ENCODE peak calls at places on chromosomes 16 and 17, in eight cellular contexts. One of them, this sample, is unnamed. For H3K36me3, the result is how much of the 10 kb centered on the place peaks cover.

GRCh38 chr17:57875109-57876022 is 25.5 kb upstream of the MRPS23 start:
- DNase-seq in CD8-positive, alpha-beta memory T cell: no peak
- DNase-seq in left ventricle myocardium inferior: peak
- DNase-seq in left lung: peak
- DNase-seq in fibroblast of lung: peak
- DNase-seq in tibial artery: peak
- DNase-seq in transverse colon: peak
- DNase-seq in kidney epithelial cell: peak
- DNase-seq in this sample: no peak

GRCh38 chr17:73359987-73360410 is 48.2 kb upstream of the CDC42EP4 start:
- DNase-seq in CD8-positive, alpha-beta memory T cell: no peak
- DNase-seq in left ventricle myocardium inferior: peak
- DNase-seq in left lung: peak
- DNase-seq in fibroblast of lung: no peak
- DNase-seq in tibial artery: no peak
- DNase-seq in transverse colon: peak
- DNase-seq in kidney epithelial cell: no peak
- DNase-seq in this sample: no peak

GRCh38 chr17:18248300-18248731 is 10.2 kb downstream of the FLII start:
- DNase-seq in CD8-positive, alpha-beta memory T cell: peak
- DNase-seq in left ventricle myocardium inferior: peak
- DNase-seq in left lung: no peak
- DNase-seq in fibroblast of lung: peak
- DNase-seq in tibial artery: peak
- DNase-seq in transverse colon: peak
- DNase-seq in kidney epithelial cell: no peak
- DNase-seq in this sample: peak

GRCh38 chr16:84459941-84460405 is 44.5 kb downstream of the MEAK7 start:
- DNase-seq in CD8-positive, alpha-beta memory T cell: no peak
- DNase-seq in left ventricle myocardium inferior: no peak
- DNase-seq in left lung: no peak
- DNase-seq in fibroblast of lung: no peak
- DNase-seq in tibial artery: no peak
- DNase-seq in transverse colon: no peak
- DNase-seq in kidney epithelial cell: no peak
- DNase-seq in this sample: no peak

GRCh38 chr16:9657659-9658058 is 524.6 kb downstream of the GRIN2A start:
- DNase-seq in CD8-positive, alpha-beta memory T cell: no peak
- DNase-seq in left ventricle myocardium inferior: no peak
- DNase-seq in left lung: no peak
- DNase-seq in fibroblast of lung: no peak
- DNase-seq in tibial artery: no peak
- DNase-seq in transverse colon: no peak
- DNase-seq in kidney epithelial cell: no peak
- DNase-seq in this sample: no peak

GRCh38 chr17:75896360-75897075 is at the start of gene TRIM65:
- DNase-seq in CD8-positive, alpha-beta memory T cell: peak
- DNase-seq in left ventricle myocardium inferior: peak
- DNase-seq in left lung: peak
- DNase-seq in fibroblast of lung: peak
- DNase-seq in tibial artery: peak
- DNase-seq in transverse colon: peak
- DNase-seq in kidney epithelial cell: no peak
- DNase-seq in this sample: peak

GRCh38 chr17:44354582-44355309 is 8.9 kb downstream of the FAM171A2 start:
- DNase-seq in CD8-positive, alpha-beta memory T cell: peak
- DNase-seq in left ventricle myocardium inferior: peak
- DNase-seq in left lung: no peak
- DNase-seq in fibroblast of lung: no peak
- DNase-seq in tibial artery: no peak
- DNase-seq in transverse colon: peak
- DNase-seq in kidney epithelial cell: no peak
- DNase-seq in this sample: peak

GRCh38 chr16:51359141-51359960 is 208.3 kb upstream of the SALL1 start:
- DNase-seq in CD8-positive, alpha-beta memory T cell: no peak
- DNase-seq in left ventricle myocardium inferior: peak
- DNase-seq in left lung: no peak
- DNase-seq in fibroblast of lung: peak
- DNase-seq in tibial artery: no peak
- DNase-seq in transverse colon: peak
- DNase-seq in kidney epithelial cell: no peak
- DNase-seq in this sample: no peak

GRCh38 chr16:88844412-88845118 is 12.2 kb downstream of the GALNS start:
- DNase-seq in CD8-positive, alpha-beta memory T cell: no peak
- DNase-seq in left ventricle myocardium inferior: no peak
- DNase-seq in left lung: no peak
- DNase-seq in fibroblast of lung: no peak
- DNase-seq in tibial artery: no peak
- DNase-seq in transverse colon: no peak
- DNase-seq in kidney epithelial cell: no peak
- DNase-seq in this sample: no peak

GRCh38 chr17:71440513-71440912 is 680.3 kb upstream of the SOX9 start:
- DNase-seq in CD8-positive, alpha-beta memory T cell: no peak
- DNase-seq in left ventricle myocardium inferior: no peak
- DNase-seq in left lung: no peak
- DNase-seq in fibroblast of lung: no peak
- DNase-seq in tibial artery: no peak
- DNase-seq in transverse colon: no peak
- DNase-seq in kidney epithelial cell: no peak
- DNase-seq in this sample: no peak

GRCh38 chr16:85316321-85316919 is 204.1 kb upstream of the CIBAR2 start:
- DNase-seq in CD8-positive, alpha-beta memory T cell: no peak
- DNase-seq in left ventricle myocardium inferior: peak
- DNase-seq in left lung: peak
- DNase-seq in fibroblast of lung: peak
- DNase-seq in tibial artery: no peak
- DNase-seq in transverse colon: peak
- DNase-seq in kidney epithelial cell: no peak
- DNase-seq in this sample: peak

GRCh38 chr17:44788139-44788538 is 29.4 kb downstream of the ADAM11 start:
- DNase-seq in CD8-positive, alpha-beta memory T cell: no peak
- DNase-seq in left ventricle myocardium inferior: no peak
- DNase-seq in left lung: no peak
- DNase-seq in fibroblast of lung: no peak
- DNase-seq in tibial artery: no peak
- DNase-seq in transverse colon: no peak
- DNase-seq in kidney epithelial cell: no peak
- DNase-seq in this sample: no peak

GRCh38 chr17:17723354-17724261 is 42.4 kb downstream of the RAI1 start:
- DNase-seq in CD8-positive, alpha-beta memory T cell: peak
- DNase-seq in left ventricle myocardium inferior: no peak
- DNase-seq in left lung: no peak
- DNase-seq in fibroblast of lung: peak
- DNase-seq in tibial artery: no peak
- DNase-seq in transverse colon: no peak
- DNase-seq in kidney epithelial cell: no peak
- DNase-seq in this sample: no peak

GRCh38 chr16:549544-550263 is 10.5 kb upstream of the PRR35 start:
- DNase-seq in CD8-positive, alpha-beta memory T cell: no peak
- DNase-seq in left ventricle myocardium inferior: no peak
- DNase-seq in left lung: no peak
- DNase-seq in fibroblast of lung: no peak
- DNase-seq in tibial artery: no peak
- DNase-seq in transverse colon: no peak
- DNase-seq in kidney epithelial cell: no peak
- DNase-seq in this sample: no peak

GRCh38 chr17:36846410-36847292 is 90.6 kb upstream of the LHX1 start:
- DNase-seq in CD8-positive, alpha-beta memory T cell: no peak
- DNase-seq in left ventricle myocardium inferior: no peak
- DNase-seq in left lung: no peak
- DNase-seq in fibroblast of lung: no peak
- DNase-seq in tibial artery: no peak
- DNase-seq in transverse colon: no peak
- DNase-seq in kidney epithelial cell: no peak
- DNase-seq in this sample: no peak

GRCh38 chr16:50889276-50889675 is 147.4 kb downstream of the CYLD start:
- DNase-seq in CD8-positive, alpha-beta memory T cell: no peak
- DNase-seq in left ventricle myocardium inferior: no peak
- DNase-seq in left lung: no peak
- DNase-seq in fibroblast of lung: no peak
- DNase-seq in tibial artery: no peak
- DNase-seq in transverse colon: no peak
- DNase-seq in kidney epithelial cell: no peak
- DNase-seq in this sample: no peak

GRCh38 chr17:76528156-76528527 is 9.4 kb downstream of the CYGB start:
- DNase-seq in CD8-positive, alpha-beta memory T cell: no peak
- DNase-seq in left ventricle myocardium inferior: peak
- DNase-seq in left lung: no peak
- DNase-seq in fibroblast of lung: no peak
- DNase-seq in tibial artery: no peak
- DNase-seq in transverse colon: no peak
- DNase-seq in kidney epithelial cell: no peak
- DNase-seq in this sample: no peak

GRCh38 chr16:71367243-71367976 is 8.9 kb downstream of the CALB2 start:
- DNase-seq in CD8-positive, alpha-beta memory T cell: no peak
- DNase-seq in left ventricle myocardium inferior: no peak
- DNase-seq in left lung: no peak
- DNase-seq in fibroblast of lung: peak
- DNase-seq in tibial artery: no peak
- DNase-seq in transverse colon: peak
- DNase-seq in kidney epithelial cell: no peak
- DNase-seq in this sample: no peak

GRCh38 chr16:85717393-85718152 is 28.8 kb upstream of the GINS2 start:
- DNase-seq in CD8-positive, alpha-beta memory T cell: peak
- DNase-seq in left ventricle myocardium inferior: peak
- DNase-seq in left lung: no peak
- DNase-seq in fibroblast of lung: peak
- DNase-seq in tibial artery: no peak
- DNase-seq in transverse colon: peak
- DNase-seq in kidney epithelial cell: peak
- DNase-seq in this sample: peak

GRCh38 chr16:11916524-11917285 is 949 bp upstream of the GSPT1 start:
- DNase-seq in CD8-positive, alpha-beta memory T cell: no peak
- DNase-seq in left ventricle myocardium inferior: no peak
- DNase-seq in left lung: peak
- DNase-seq in fibroblast of lung: peak
- DNase-seq in tibial artery: no peak
- DNase-seq in transverse colon: peak
- DNase-seq in kidney epithelial cell: no peak
- DNase-seq in this sample: no peak

GRCh38 chr17:76009447-76009846 is 8.8 kb downstream of the CDK3 start:
- DNase-seq in CD8-positive, alpha-beta memory T cell: no peak
- DNase-seq in left ventricle myocardium inferior: no peak
- DNase-seq in left lung: no peak
- DNase-seq in fibroblast of lung: no peak
- DNase-seq in tibial artery: no peak
- DNase-seq in transverse colon: no peak
- DNase-seq in kidney epithelial cell: no peak
- DNase-seq in this sample: no peak

DNA sequence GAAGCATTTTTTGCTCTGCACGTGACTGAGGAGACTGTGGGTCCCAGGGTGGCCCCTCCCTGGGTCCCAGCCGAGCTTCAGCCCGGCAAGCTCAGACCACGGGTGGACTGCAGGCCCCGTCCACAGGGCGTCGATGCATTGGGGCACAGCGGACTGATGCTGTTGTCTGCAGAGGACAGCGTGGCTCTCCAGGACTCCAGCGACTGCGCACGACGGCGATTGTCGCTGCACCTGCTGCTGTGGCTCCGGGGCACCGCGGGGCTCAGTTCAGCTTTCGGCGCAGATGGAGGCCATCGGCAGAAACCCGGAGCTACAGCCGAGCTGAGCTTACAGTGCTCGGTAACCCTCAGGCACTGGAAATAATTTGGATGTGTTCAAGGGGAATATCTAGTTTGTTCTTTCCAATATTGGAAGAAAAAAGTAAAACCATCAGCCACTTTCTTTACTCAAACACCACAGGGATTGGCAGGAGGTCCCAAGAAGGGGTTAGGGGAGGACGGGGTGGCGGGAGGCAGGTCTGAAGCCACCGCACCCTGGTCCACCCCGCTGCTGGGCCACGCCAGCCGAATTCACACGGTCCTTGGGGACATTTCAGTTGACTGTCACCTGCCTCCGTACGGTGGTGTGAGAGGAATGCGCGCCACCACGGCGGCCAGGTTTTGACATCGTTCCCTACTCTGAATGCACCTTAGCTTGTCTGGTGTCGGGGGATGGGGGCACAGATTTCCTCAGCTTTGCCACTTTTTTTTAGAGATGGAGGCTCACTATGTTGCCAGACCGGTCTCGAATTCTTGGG is 88.7 kb upstream of the RPH3AL start:
- DNase-seq in CD8-positive, alpha-beta memory T cell: no peak
- DNase-seq in left ventricle myocardium inferior: no peak
- DNase-seq in left lung: no peak
- DNase-seq in fibroblast of lung: no peak
- DNase-seq in tibial artery: no peak
- DNase-seq in transverse colon: no peak
- DNase-seq in kidney epithelial cell: no peak
- DNase-seq in this sample: no peak
- H3K36me3 ChIP-seq in CD8-positive, alpha-beta memory T cell: under half
- H3K36me3 ChIP-seq in left ventricle myocardium inferior: under half
- H3K36me3 ChIP-seq in left lung: under half
- H3K36me3 ChIP-seq in fibroblast of lung: under half
- H3K36me3 ChIP-seq in tibial artery: under half
- H3K36me3 ChIP-seq in transverse colon: under half
- H3K36me3 ChIP-seq in kidney epithelial cell: under half
- H3K36me3 ChIP-seq in this sample: under half

GRCh38 chr17:28327709-28328108 is 7.6 kb downstream of the IFT20 start:
- DNase-seq in CD8-positive, alpha-beta memory T cell: no peak
- DNase-seq in left ventricle myocardium inferior: no peak
- DNase-seq in left lung: no peak
- DNase-seq in fibroblast of lung: peak
- DNase-seq in tibial artery: no peak
- DNase-seq in transverse colon: no peak
- DNase-seq in kidney epithelial cell: no peak
- DNase-seq in this sample: no peak
- H3K36me3 ChIP-seq in CD8-positive, alpha-beta memory T cell: under half
- H3K36me3 ChIP-seq in left ventricle myocardium inferior: under half
- H3K36me3 ChIP-seq in left lung: under half
- H3K36me3 ChIP-seq in fibroblast of lung: under half
- H3K36me3 ChIP-seq in tibial artery: half or more
- H3K36me3 ChIP-seq in transverse colon: under half
- H3K36me3 ChIP-seq in kidney epithelial cell: under half
- H3K36me3 ChIP-seq in this sample: under half

GRCh38 chr17:81538651-81539570 is 10.7 kb downstream of the FSCN2 start:
- DNase-seq in CD8-positive, alpha-beta memory T cell: no peak
- DNase-seq in left ventricle myocardium inferior: no peak
- DNase-seq in left lung: no peak
- DNase-seq in fibroblast of lung: no peak
- DNase-seq in tibial artery: no peak
- DNase-seq in transverse colon: no peak
- DNase-seq in kidney epithelial cell: no peak
- DNase-seq in this sample: no peak
- H3K36me3 ChIP-seq in CD8-positive, alpha-beta memory T cell: under half
- H3K36me3 ChIP-seq in left ventricle myocardium inferior: half or more
- H3K36me3 ChIP-seq in left lung: under half
- H3K36me3 ChIP-seq in fibroblast of lung: under half
- H3K36me3 ChIP-seq in tibial artery: half or more
- H3K36me3 ChIP-seq in transverse colon: under half
- H3K36me3 ChIP-seq in kidney epithelial cell: under half
- H3K36me3 ChIP-seq in this sample: under half

DNA sequence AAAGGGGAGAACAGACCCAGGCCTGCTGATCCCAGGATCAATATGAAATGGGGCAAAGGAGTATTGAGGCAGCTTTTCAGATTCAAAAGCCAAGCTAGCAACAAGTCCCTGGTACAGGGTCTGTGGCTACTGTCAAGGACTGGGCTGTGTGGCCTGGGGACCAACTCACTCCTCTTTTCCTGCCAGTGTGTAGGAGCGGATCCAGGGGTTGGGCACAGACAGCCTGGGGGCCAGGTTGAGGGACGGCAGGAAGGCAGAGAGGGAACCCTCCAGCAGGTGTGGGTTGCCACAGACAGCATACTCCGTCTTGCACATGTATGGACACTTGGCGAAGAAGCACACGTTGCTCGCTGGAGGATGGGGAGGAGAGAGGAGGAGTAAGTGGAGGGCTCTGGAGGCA is 29.6 kb downstream of the PRKAR1A start:
- DNase-seq in CD8-positive, alpha-beta memory T cell: no peak
- DNase-seq in left ventricle myocardium inferior: no peak
- DNase-seq in left lung: no peak
- DNase-seq in fibroblast of lung: no peak
- DNase-seq in tibial artery: no peak
- DNase-seq in transverse colon: no peak
- DNase-seq in kidney epithelial cell: no peak
- DNase-seq in this sample: no peak
- H3K36me3 ChIP-seq in CD8-positive, alpha-beta memory T cell: under half
- H3K36me3 ChIP-seq in left ventricle myocardium inferior: under half
- H3K36me3 ChIP-seq in left lung: under half
- H3K36me3 ChIP-seq in fibroblast of lung: under half
- H3K36me3 ChIP-seq in tibial artery: half or more
- H3K36me3 ChIP-seq in transverse colon: under half
- H3K36me3 ChIP-seq in kidney epithelial cell: under half
- H3K36me3 ChIP-seq in this sample: under half